ENCODE peak calls at places on chromosome 1, in ten cellular contexts. T is tibial nerve; M is progenitor cell of endocrine pancreas; O is ovary; E is B cell; R is HFF-Myc; F is fibroblast of lung; C is neural crest cell; B is HCT116; G is CD4-positive, alpha-beta T cell. K is an unnamed sample.

GRCh38 chr1:32759997-32760623 is 57.0 kb downstream of the YARS1 start:
- DNase-seq in T (no peak), M (peak), O (peak), E (no peak), R (no peak), F (no peak), C (no peak), B (peak), G (no peak), K (no peak)

GRCh38 chr1:201042663-201043461 is 19.3 kb upstream of the KIF21B start:
- DNase-seq in T (peak), M (peak), O (no peak), E (peak), R (peak), F (peak), C (peak), B (peak), G (peak), K (peak)

GRCh38 chr1:152050886-152051764 is 14.3 kb upstream of the S100A11 start:
- DNase-seq in T (no peak), M (no peak), O (no peak), E (no peak), R (no peak), F (no peak), C (no peak), B (no peak), G (no peak), K (no peak)

GRCh38 chr1:160167580-160167979 is 16.2 kb downstream of the ATP1A4 start:
- DNase-seq in T (no peak), M (no peak), O (no peak), E (no peak), R (no peak), F (no peak), C (no peak), B (no peak), G (no peak), K (no peak)

GRCh38 chr1:13774121-13774520 is 74.1 kb downstream of the PRDM2 start:
- DNase-seq in T (no peak), M (no peak), O (no peak), E (peak), R (no peak), F (no peak), C (no peak), B (no peak), G (no peak), K (no peak)

GRCh38 chr1:89990976-89991831 is 3.7 kb upstream of the ZNF326 start:
- DNase-seq in T (no peak), M (no peak), O (no peak), E (no peak), R (no peak), F (no peak), C (no peak), B (no peak), G (no peak), K (no peak)

GRCh38 chr1:32684167-32684811 is 18.3 kb downstream of the SYNC start:
- DNase-seq in T (peak), M (no peak), O (peak), E (no peak), R (no peak), F (peak), C (no peak), B (no peak), G (no peak), K (no peak)

GRCh38 chr1:247854899-247855545 is 2.0 kb upstream of the TRIM58 start:
- DNase-seq in T (no peak), M (no peak), O (no peak), E (no peak), R (no peak), F (no peak), C (no peak), B (no peak), G (no peak), K (no peak)

GRCh38 chr1:55970711-55971110 is 608.7 kb downstream of the PLPP3 start:
- DNase-seq in T (no peak), M (no peak), O (no peak), E (no peak), R (peak), F (peak), C (no peak), B (no peak), G (no peak), K (no peak)

GRCh38 chr1:183273300-183273699 is 87.2 kb downstream of the LAMC2 start:
- DNase-seq in T (no peak), M (no peak), O (no peak), E (no peak), R (peak), F (peak), C (no peak), B (no peak), G (no peak), K (no peak)

GRCh38 chr1:150282558-150282958 is 204 bp downstream of the CIART start:
- DNase-seq in T (peak), M (no peak), O (no peak), E (no peak), R (no peak), F (no peak), C (no peak), B (no peak), G (no peak), K (no peak)

GRCh38 chr1:108734176-108734865 is 12.2 kb upstream of the STXBP3 start:
- DNase-seq in T (no peak), M (no peak), O (no peak), E (no peak), R (no peak), F (no peak), C (no peak), B (no peak), G (no peak), K (no peak)

GRCh38 chr1:207088161-207088560 is 499 bp upstream of the C4BPB start:
- DNase-seq in T (no peak), M (no peak), O (no peak), E (no peak), R (no peak), F (no peak), C (no peak), B (no peak), G (no peak), K (no peak)

GRCh38 chr1:182198006-182198605 is 136.6 kb upstream of the ZNF648 start:
- DNase-seq in T (no peak), M (no peak), O (no peak), E (no peak), R (no peak), F (peak), C (no peak), B (no peak), G (no peak), K (peak)

GRCh38 chr1:94237291-94238226 is at the start of gene ARHGAP29:
- DNase-seq in T (peak), M (peak), O (peak), E (no peak), R (no peak), F (peak), C (peak), B (peak), G (peak), K (peak)

GRCh38 chr1:40665335-40666171 is at the start of gene RIMS3:
- DNase-seq in T (peak), M (peak), O (peak), E (peak), R (no peak), F (peak), C (peak), B (peak), G (peak), K (peak)

GRCh38 chr1:112727716-112728115 is 12.6 kb upstream of the PPM1J start:
- DNase-seq in T (no peak), M (no peak), O (no peak), E (no peak), R (no peak), F (no peak), C (no peak), B (no peak), G (no peak), K (no peak)

GRCh38 chr1:58896211-58897183 is 112.7 kb upstream of the JUN start:
- DNase-seq in T (no peak), M (no peak), O (peak), E (no peak), R (no peak), F (no peak), C (no peak), B (no peak), G (no peak), K (no peak)

GRCh38 chr1:109786531-109787021 is 22.9 kb upstream of the EPS8L3 start:
- DNase-seq in T (no peak), M (no peak), O (peak), E (no peak), R (no peak), F (peak), C (no peak), B (no peak), G (no peak), K (no peak)

GRCh38 chr1:239389703-239390102 is 3.3 kb downstream of the CHRM3 start:
- DNase-seq in T (no peak), M (no peak), O (no peak), E (no peak), R (no peak), F (peak), C (no peak), B (no peak), G (no peak), K (no peak)

GRCh38 chr1:81920245-81920740 is 119.6 kb downstream of the ADGRL2 start:
- DNase-seq in T (no peak), M (no peak), O (peak), E (no peak), R (peak), F (peak), C (peak), B (no peak), G (no peak), K (no peak)

GRCh38 chr1:196148367-196148970 is 459.8 kb downstream of the KCNT2 start:
- DNase-seq in T (no peak), M (no peak), O (no peak), E (no peak), R (peak), F (peak), C (no peak), B (peak), G (no peak), K (peak)

GRCh38 chr1:196147530-196147929 is 460.7 kb downstream of the KCNT2 start:
- DNase-seq in T (no peak), M (no peak), O (no peak), E (no peak), R (no peak), F (no peak), C (no peak), B (no peak), G (no peak), K (no peak)

GRCh38 chr1:196144588-196144987 is 463.7 kb downstream of the KCNT2 start:
- DNase-seq in T (no peak), M (no peak), O (no peak), E (no peak), R (no peak), F (no peak), C (no peak), B (no peak), G (no peak), K (no peak)

GRCh38 chr1:196142111-196142510 is 466.1 kb downstream of the KCNT2 start:
- DNase-seq in T (no peak), M (no peak), O (no peak), E (no peak), R (no peak), F (no peak), C (no peak), B (no peak), G (no peak), K (no peak)

DNA sequence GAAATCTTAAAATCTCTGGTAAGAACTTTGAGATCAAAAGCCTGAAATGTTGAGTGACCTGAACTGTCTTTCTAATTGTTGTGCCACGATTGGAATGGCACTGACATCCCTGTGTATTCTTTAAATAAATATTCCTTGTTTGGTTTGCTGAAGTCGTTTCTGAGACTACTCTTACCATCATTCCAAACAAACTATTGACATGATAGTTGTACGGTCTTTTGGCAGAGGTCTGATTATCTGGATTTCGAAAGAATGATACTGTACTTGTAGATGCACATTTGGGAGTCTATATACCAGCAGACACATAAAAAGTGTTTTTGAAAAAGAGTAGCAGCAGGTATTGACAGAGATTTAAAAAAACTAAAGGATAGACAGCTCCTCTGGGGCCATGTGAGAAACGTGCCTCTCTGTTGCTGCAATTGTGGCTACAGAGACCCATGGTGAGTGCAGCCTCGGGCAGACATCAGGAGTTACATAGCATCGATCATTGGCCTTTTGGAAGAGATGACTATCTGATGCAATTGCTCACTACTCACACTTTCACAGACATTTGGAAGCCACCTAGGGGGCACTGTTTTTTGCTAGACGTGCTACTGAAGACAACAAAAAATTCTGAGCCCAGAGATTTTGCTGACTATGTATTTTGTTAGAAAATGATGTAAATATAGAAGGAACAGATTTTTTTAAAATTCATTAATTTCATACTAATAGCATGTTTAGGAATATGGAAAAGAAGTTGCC is 464.5 kb downstream of the KCNT2 start:
- DNase-seq in T (no peak), M (no peak), O (no peak), E (no peak), R (no peak), F (no peak), C (no peak), B (peak), G (no peak), K (no peak)
- TF ChIP-seq CTCF in T (no peak), M (no peak), O (no peak), E (no peak), R (peak), F (no peak), C (peak), B (no peak), G (no peak), K (no peak)

GRCh38 chr1:45687753-45688737 is at the start of gene TMEM69:
- DNase-seq in T (peak), M (peak), O (peak), E (peak), R (peak), F (peak), C (peak), B (peak), G (peak), K (peak)
- TF ChIP-seq CTCF in T (no peak), M (peak), O (no peak), E (no peak), R (no peak), F (no peak), C (peak), B (no peak), G (no peak), K (no peak)

DNA sequence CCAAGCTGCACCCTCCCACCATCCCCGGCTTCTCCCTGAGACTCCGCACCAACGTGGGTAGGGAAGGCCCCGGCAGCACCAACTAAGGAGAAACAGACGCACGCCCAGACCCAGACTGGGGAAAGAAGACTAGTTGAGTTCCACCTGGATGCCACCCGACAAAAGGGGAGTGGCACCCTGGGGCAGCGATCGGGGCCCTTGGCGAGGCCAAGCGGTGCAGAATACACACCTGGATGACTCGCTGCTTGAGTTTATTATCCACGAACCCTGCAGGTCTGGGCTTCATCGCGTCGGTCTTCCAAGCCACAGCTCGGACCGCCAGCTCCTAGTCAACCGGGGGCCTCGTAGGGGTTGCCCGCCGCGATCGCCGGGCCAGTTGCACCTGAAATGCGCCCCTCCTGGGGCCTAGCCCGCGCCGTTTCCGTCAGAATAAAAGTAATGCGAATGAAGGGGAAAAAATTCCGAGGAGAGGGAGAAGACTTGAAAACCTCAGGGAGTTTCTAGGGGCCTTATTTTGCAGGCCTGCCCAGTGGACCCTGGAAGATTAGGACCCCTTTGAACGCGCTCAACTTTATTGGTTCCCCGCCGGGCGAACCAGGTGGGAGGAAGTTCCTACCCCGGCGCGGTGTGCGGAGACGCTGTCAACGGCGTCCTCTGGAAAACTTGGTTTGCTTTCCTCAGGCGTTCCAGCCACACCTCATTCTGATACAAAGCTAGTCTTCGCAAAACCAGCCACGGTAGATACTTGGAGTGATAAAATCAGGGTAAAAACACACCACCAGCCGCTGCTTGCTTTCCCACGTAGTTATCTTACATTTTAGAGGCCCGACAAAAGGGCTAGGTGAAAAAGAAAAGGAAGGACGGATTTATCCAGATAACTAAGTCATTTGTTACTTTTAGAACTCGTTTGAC is at the start of gene NVL:
- DNase-seq in T (peak), M (peak), O (peak), E (peak), R (peak), F (peak), C (peak), B (peak), G (peak), K (peak)
- TF ChIP-seq CTCF in T (no peak), M (no peak), O (no peak), E (no peak), R (no peak), F (no peak), C (no peak), B (no peak), G (no peak), K (no peak)

GRCh38 chr1:245087723-245088122 is 67.1 kb upstream of the KIF26B start:
- DNase-seq in T (no peak), M (no peak), O (no peak), E (no peak), R (no peak), F (no peak), C (no peak), B (no peak), G (no peak), K (no peak)

GRCh38 chr1:245086389-245086969 is 68.3 kb upstream of the KIF26B start:
- DNase-seq in T (no peak), M (no peak), O (no peak), E (no peak), R (no peak), F (peak), C (no peak), B (no peak), G (no peak), K (no peak)

GRCh38 chr1:245084551-245084950 is 70.2 kb upstream of the KIF26B start:
- DNase-seq in T (no peak), M (no peak), O (no peak), E (no peak), R (no peak), F (peak), C (no peak), B (no peak), G (no peak), K (no peak)

GRCh38 chr1:245090491-245091090 is 64.2 kb upstream of the KIF26B start:
- DNase-seq in T (no peak), M (no peak), O (no peak), E (no peak), R (no peak), F (no peak), C (no peak), B (no peak), G (no peak), K (no peak)

DNA sequence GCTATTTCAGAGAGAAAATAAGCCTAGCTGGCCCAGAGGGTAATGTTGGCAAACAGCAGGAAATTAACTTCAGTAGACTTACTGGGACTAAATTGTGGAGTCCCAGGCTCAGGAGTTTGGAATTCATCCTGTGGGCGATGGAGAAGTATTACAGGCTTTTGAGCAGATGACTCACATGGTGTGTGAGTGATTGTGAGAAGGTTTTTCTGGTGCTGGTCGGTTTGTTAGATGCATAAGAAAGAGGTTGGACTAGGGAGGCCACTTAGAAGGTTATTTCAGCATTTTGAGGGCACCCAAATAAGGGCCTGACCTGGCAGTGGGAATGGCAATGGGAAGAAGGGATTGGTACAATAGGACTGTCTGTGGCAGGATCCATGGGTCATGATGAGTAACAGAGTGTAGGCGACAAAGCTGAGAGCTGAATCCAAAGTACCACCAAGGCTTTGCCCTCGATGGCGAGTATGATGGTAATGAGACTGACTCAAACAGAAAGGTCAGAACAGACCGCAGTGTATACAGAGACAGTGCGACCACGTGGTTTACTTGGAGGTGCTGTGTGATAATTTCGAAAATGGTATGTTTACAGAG is 69.2 kb upstream of the KIF26B start:
- DNase-seq in T (no peak), M (no peak), O (no peak), E (no peak), R (peak), F (peak), C (no peak), B (peak), G (no peak), K (peak)
- TF ChIP-seq CTCF in T (no peak), M (no peak), O (no peak), E (no peak), R (no peak), F (peak), C (no peak), B (no peak), G (no peak), K (no peak)

DNA sequence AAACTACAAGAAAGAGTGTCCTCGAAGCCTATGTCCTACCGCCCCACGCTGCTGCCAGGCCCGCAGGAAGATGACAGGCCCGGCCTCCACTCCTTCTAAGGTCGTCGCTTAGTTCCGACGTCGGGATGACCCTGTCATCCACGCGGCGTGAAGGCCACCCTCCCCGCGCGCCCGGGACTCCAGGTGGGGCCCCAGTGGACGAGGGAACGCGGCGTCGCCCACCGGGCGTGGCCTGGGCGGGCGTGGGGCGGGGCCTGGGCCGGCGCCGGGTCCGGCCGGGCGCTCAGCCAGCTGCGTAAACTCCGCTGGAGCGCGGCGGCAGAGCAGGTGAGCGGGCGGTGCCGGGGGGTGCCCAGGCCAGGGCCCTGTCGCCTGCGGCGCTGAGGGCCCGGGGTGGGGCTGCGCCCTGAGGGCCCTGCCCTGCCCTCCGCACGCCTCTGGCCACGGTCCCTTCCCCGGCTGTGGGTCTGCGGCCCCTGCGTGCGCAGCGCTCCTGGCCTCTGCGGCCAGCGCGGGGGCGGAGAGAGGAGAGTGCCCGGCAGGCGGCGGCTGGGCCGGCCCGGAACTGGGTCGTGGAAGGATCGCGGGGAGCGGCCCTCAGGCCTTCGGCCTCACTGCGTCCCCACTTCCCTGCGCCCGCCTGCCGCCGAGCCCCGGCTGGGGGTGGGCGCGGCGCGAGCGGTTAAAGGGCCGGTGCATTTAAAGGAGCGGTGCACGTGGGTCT is at the start of gene PSEN2:
- DNase-seq in T (peak), M (peak), O (peak), E (peak), R (no peak), F (peak), C (peak), B (peak), G (peak), K (peak)
- TF ChIP-seq CTCF in T (peak), M (peak), O (no peak), E (no peak), R (peak), F (no peak), C (peak), B (no peak), G (no peak), K (no peak)

K was measured in GM10248.